ENCODE peak calls at places on chromosome 5, in five cellular contexts. S is stimulated activated CD4-positive, alpha-beta T cell treated with anti-CD3 and anti-CD28 coated beads, Interleukin-2, amount 100 ng/mL, for 24 hours; I is mucosa of gallbladder; L is lung microvascular endothelial cell; V is activated CD4-positive, CD25-positive, alpha-beta regulatory T cell treated with anti-CD3 and anti-CD28 coated beads, Interleukin-2, amount 50 U/mL, for 16 hours. B is an unnamed sample.

GRCh38 chr5:148984333-148984732 is 78.5 kb downstream of the SH3TC2 start:
- DNase-seq in S (no peak), I (no peak), L (peak), V (no peak), B (no peak)

GRCh38 chr5:119323630-119324000 is 32.2 kb upstream of the TNFAIP8 start:
- DNase-seq in I (no peak), L (peak), V (no peak), S (no peak), B (no peak)

GRCh38 chr5:15241216-15241821 is 258.7 kb upstream of the FBXL7 start:
- DNase-seq in L (no peak), S (no peak), I (no peak), V (no peak), B (no peak)

GRCh38 chr5:72206994-72207393 is 99.7 kb downstream of the MAP1B start:
- DNase-seq in V (no peak), I (no peak), S (no peak), L (no peak), B (no peak)

GRCh38 chr5:93078082-93079038 is 502.7 kb downstream of the NR2F1-AS1 start:
- DNase-seq in S (no peak), L (peak), V (no peak), I (peak), B (no peak)

GRCh38 chr5:68258531-68258930 is 43.0 kb downstream of the PIK3R1 start:
- DNase-seq in S (no peak), V (no peak), L (no peak), I (no peak), B (no peak)

GRCh38 chr5:17896605-17897004 is 262.3 kb downstream of the TAF11L14 start:
- DNase-seq in S (no peak), V (no peak), L (no peak), I (no peak), B (no peak)

GRCh38 chr5:172700686-172701324 is 59.7 kb downstream of the NEURL1B start:
- DNase-seq in S (no peak), I (no peak), V (no peak), L (no peak), B (no peak)

GRCh38 chr5:66306105-66306843 is 162.2 kb downstream of the SREK1 start:
- DNase-seq in L (peak), S (peak), V (no peak), I (peak), B (no peak)

GRCh38 chr5:3277590-3278196 is 317.9 kb upstream of the IRX1 start:
- DNase-seq in V (no peak), L (no peak), S (no peak), I (no peak), B (no peak)

GRCh38 chr5:109805472-109805871 is 115.7 kb downstream of the MAN2A1 start:
- DNase-seq in S (no peak), I (no peak), L (peak), V (no peak), B (no peak)

GRCh38 chr5:157476699-157477408 is 16.8 kb downstream of the NIPAL4 start:
- DNase-seq in V (no peak), L (peak), I (peak), S (no peak), B (no peak)

GRCh38 chr5:14326035-14326909 is 183.1 kb downstream of the TRIO start:
- DNase-seq in L (no peak), I (no peak), V (no peak), S (no peak), B (no peak)

GRCh38 chr5:71932649-71933338 is 174.5 kb upstream of the MAP1B start:
- DNase-seq in L (peak), I (peak), V (no peak), S (no peak), B (no peak)

GRCh38 chr5:173645897-173646574 is 29.6 kb upstream of the BOD1 start:
- DNase-seq in S (no peak), I (no peak), L (no peak), V (no peak), B (no peak)

GRCh38 chr5:88380332-88380731 is 111.7 kb upstream of the TMEM161B start:
- DNase-seq in S (no peak), L (no peak), V (no peak), I (no peak), B (no peak)

GRCh38 chr5:138230261-138230660 is 17.1 kb upstream of the CDC23 start:
- DNase-seq in I (no peak), L (no peak), V (no peak), S (no peak), B (no peak)

GRCh38 chr5:92527311-92528078 is 1053.5 kb downstream of the NR2F1-AS1 start:
- DNase-seq in S (no peak), L (no peak), V (no peak), I (no peak), B (no peak)

GRCh38 chr5:135061001-135061400 is 27.0 kb upstream of the PITX1 start:
- DNase-seq in L (no peak), V (no peak), S (no peak), I (no peak), B (no peak)